ENCODE peak calls at places on chromosomes 13 and 19, in seven cellular contexts. One of them, this sample, is unnamed.
A peak's percentile ranks its signal among the peaks of the same experiment; 100 is the strongest.

GRCh38 chr13:28582892-28583240 is 76.1 kb upstream of the POMP start:
- DNase-seq in IMR-90: no peak
- DNase-seq in ovary: no peak
- DNase-seq in Peyer's patch: no peak
- DNase-seq in heart left ventricle: no peak
- DNase-seq in cardiac muscle cell: no peak
- DNase-seq in esophagus muscularis mucosa: no peak
- DNase-seq in this sample: no peak

GRCh38 chr13:112532837-112533745 is 54.9 kb downstream of the TUBGCP3 start:
- DNase-seq in IMR-90: no peak
- DNase-seq in ovary: no peak
- DNase-seq in Peyer's patch: no peak
- DNase-seq in heart left ventricle: no peak
- DNase-seq in cardiac muscle cell: no peak
- DNase-seq in esophagus muscularis mucosa: no peak
- DNase-seq in this sample: peak; percentile 81

GRCh38 chr13:40456397-40456958 is 210.0 kb downstream of the FOXO1 start:
- DNase-seq in IMR-90: no peak
- DNase-seq in ovary: no peak
- DNase-seq in Peyer's patch: no peak
- DNase-seq in heart left ventricle: no peak
- DNase-seq in cardiac muscle cell: no peak
- DNase-seq in esophagus muscularis mucosa: no peak
- DNase-seq in this sample: no peak

GRCh38 chr19:55253264-55253663 is 5.6 kb downstream of the PPP6R1 start:
- DNase-seq in IMR-90: no peak
- DNase-seq in ovary: no peak
- DNase-seq in Peyer's patch: no peak
- DNase-seq in heart left ventricle: no peak
- DNase-seq in cardiac muscle cell: no peak
- DNase-seq in esophagus muscularis mucosa: no peak
- DNase-seq in this sample: no peak

GRCh38 chr19:7888145-7888825 is at the start of gene LRRC8E:
- DNase-seq in IMR-90: peak; percentile 55
- DNase-seq in ovary: peak; percentile 33
- DNase-seq in Peyer's patch: no peak
- DNase-seq in heart left ventricle: peak; percentile 56
- DNase-seq in cardiac muscle cell: peak; percentile 76
- DNase-seq in esophagus muscularis mucosa: no peak
- DNase-seq in this sample: peak; percentile 78

GRCh38 chr13:35793823-35794222 is 317.3 kb upstream of the MAB21L1 start:
- DNase-seq in IMR-90: no peak
- DNase-seq in ovary: no peak
- DNase-seq in Peyer's patch: no peak
- DNase-seq in heart left ventricle: no peak
- DNase-seq in cardiac muscle cell: no peak
- DNase-seq in esophagus muscularis mucosa: no peak
- DNase-seq in this sample: no peak

GRCh38 chr13:113493315-113493951 is 2.9 kb upstream of the DCUN1D2 start:
- DNase-seq in IMR-90: peak; percentile 99
- DNase-seq in ovary: no peak
- DNase-seq in Peyer's patch: no peak
- DNase-seq in heart left ventricle: no peak
- DNase-seq in cardiac muscle cell: no peak
- DNase-seq in esophagus muscularis mucosa: no peak
- DNase-seq in this sample: no peak

GRCh38 chr19:41863209-41863931 is 3.3 kb downstream of the RPS19 start:
- DNase-seq in IMR-90: no peak
- DNase-seq in ovary: no peak
- DNase-seq in Peyer's patch: no peak
- DNase-seq in heart left ventricle: no peak
- DNase-seq in cardiac muscle cell: no peak
- DNase-seq in esophagus muscularis mucosa: no peak
- DNase-seq in this sample: no peak

GRCh38 chr13:95541911-95542484 is 10.5 kb upstream of the CLDN10 start:
- DNase-seq in IMR-90: no peak
- DNase-seq in ovary: no peak
- DNase-seq in Peyer's patch: no peak
- DNase-seq in heart left ventricle: no peak
- DNase-seq in cardiac muscle cell: no peak
- DNase-seq in esophagus muscularis mucosa: no peak
- DNase-seq in this sample: no peak

GRCh38 chr13:66216723-66217122 is 1013.4 kb downstream of the PCDH9 start:
- DNase-seq in IMR-90: no peak
- DNase-seq in ovary: no peak
- DNase-seq in Peyer's patch: no peak
- DNase-seq in heart left ventricle: no peak
- DNase-seq in cardiac muscle cell: no peak
- DNase-seq in esophagus muscularis mucosa: no peak
- DNase-seq in this sample: no peak

GRCh38 chr13:21812192-21812626 is 141.3 kb downstream of the FGF9 start:
- DNase-seq in IMR-90: no peak
- DNase-seq in ovary: no peak
- DNase-seq in Peyer's patch: no peak
- DNase-seq in heart left ventricle: no peak
- DNase-seq in cardiac muscle cell: peak; percentile 6
- DNase-seq in esophagus muscularis mucosa: no peak
- DNase-seq in this sample: no peak

GRCh38 chr19:10836478-10837325 is 690 bp upstream of the TMED1 start:
- DNase-seq in IMR-90: no peak
- DNase-seq in ovary: peak; percentile 88
- DNase-seq in Peyer's patch: peak; percentile 71
- DNase-seq in heart left ventricle: peak; percentile 93
- DNase-seq in cardiac muscle cell: peak; percentile 83
- DNase-seq in esophagus muscularis mucosa: peak; percentile 95
- DNase-seq in this sample: peak; percentile 78

GRCh38 chr13:76723551-76724232 is 162.5 kb downstream of the KCTD12 start:
- DNase-seq in IMR-90: peak; percentile 89
- DNase-seq in ovary: no peak
- DNase-seq in Peyer's patch: no peak
- DNase-seq in heart left ventricle: peak; percentile 40
- DNase-seq in cardiac muscle cell: no peak
- DNase-seq in esophagus muscularis mucosa: no peak
- DNase-seq in this sample: no peak

GRCh38 chr13:112756511-112756966 is 66.7 kb downstream of the ATP11A start:
- DNase-seq in IMR-90: no peak
- DNase-seq in ovary: no peak
- DNase-seq in Peyer's patch: no peak
- DNase-seq in heart left ventricle: no peak
- DNase-seq in cardiac muscle cell: no peak
- DNase-seq in esophagus muscularis mucosa: no peak
- DNase-seq in this sample: no peak

GRCh38 chr13:75792526-75793187 is 156.5 kb downstream of the LMO7 start:
- DNase-seq in IMR-90: peak; percentile 56
- DNase-seq in ovary: no peak
- DNase-seq in Peyer's patch: no peak
- DNase-seq in heart left ventricle: no peak
- DNase-seq in cardiac muscle cell: peak; percentile 41
- DNase-seq in esophagus muscularis mucosa: no peak
- DNase-seq in this sample: no peak

GRCh38 chr13:82627183-82627582 is 1255.1 kb downstream of the SLITRK1 start:
- DNase-seq in IMR-90: peak; percentile 91
- DNase-seq in ovary: no peak
- DNase-seq in Peyer's patch: no peak
- DNase-seq in heart left ventricle: no peak
- DNase-seq in cardiac muscle cell: no peak
- DNase-seq in esophagus muscularis mucosa: no peak
- DNase-seq in this sample: no peak

GRCh38 chr13:73000027-73000674 is 58.7 kb upstream of the KLF5 start:
- DNase-seq in IMR-90: peak; percentile 19
- DNase-seq in ovary: no peak
- DNase-seq in Peyer's patch: no peak
- DNase-seq in heart left ventricle: no peak
- DNase-seq in cardiac muscle cell: peak; percentile 1
- DNase-seq in esophagus muscularis mucosa: no peak
- DNase-seq in this sample: no peak

GRCh38 chr19:16797876-16798275 is 31.3 kb upstream of the SIN3B start:
- DNase-seq in IMR-90: no peak
- DNase-seq in ovary: no peak
- DNase-seq in Peyer's patch: no peak
- DNase-seq in heart left ventricle: no peak
- DNase-seq in cardiac muscle cell: no peak
- DNase-seq in esophagus muscularis mucosa: no peak
- DNase-seq in this sample: no peak

GRCh38 chr19:16794456-16794855 is 34.7 kb upstream of the SIN3B start:
- DNase-seq in IMR-90: no peak
- DNase-seq in ovary: no peak
- DNase-seq in Peyer's patch: no peak
- DNase-seq in heart left ventricle: no peak
- DNase-seq in cardiac muscle cell: no peak
- DNase-seq in esophagus muscularis mucosa: no peak
- DNase-seq in this sample: no peak

GRCh38 chr19:16791942-16792341 is 37.3 kb upstream of the SIN3B start:
- DNase-seq in IMR-90: no peak
- DNase-seq in ovary: no peak
- DNase-seq in Peyer's patch: no peak
- DNase-seq in heart left ventricle: no peak
- DNase-seq in cardiac muscle cell: no peak
- DNase-seq in esophagus muscularis mucosa: no peak
- DNase-seq in this sample: no peak

GRCh38 chr19:16795042-16795441 is 34.2 kb upstream of the SIN3B start:
- DNase-seq in IMR-90: no peak
- DNase-seq in ovary: no peak
- DNase-seq in Peyer's patch: no peak
- DNase-seq in heart left ventricle: no peak
- DNase-seq in cardiac muscle cell: no peak
- DNase-seq in esophagus muscularis mucosa: no peak
- DNase-seq in this sample: no peak

DNA sequence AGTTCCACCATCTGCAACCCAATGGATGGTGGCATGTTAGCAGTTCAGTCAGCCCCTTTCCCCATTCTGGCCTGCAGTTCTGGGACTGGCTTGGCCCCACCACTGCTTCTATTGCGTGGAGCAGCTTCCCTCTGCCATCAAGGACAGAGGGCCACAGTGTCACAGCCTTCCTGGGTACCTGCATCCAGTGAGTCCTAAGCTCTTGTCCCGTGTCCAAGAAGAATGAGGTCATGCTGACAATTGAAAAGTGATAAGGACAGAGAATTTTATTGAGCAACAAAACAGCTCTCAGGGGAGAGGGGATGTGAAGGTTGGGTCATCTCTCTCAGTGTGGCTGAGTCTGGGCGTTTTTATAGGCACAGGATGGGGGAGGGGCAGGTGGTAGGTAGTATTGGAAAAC is 33.5 kb upstream of the SIN3B start:
- DNase-seq in IMR-90: no peak
- DNase-seq in ovary: no peak
- DNase-seq in Peyer's patch: no peak
- DNase-seq in heart left ventricle: no peak
- DNase-seq in cardiac muscle cell: no peak
- DNase-seq in esophagus muscularis mucosa: no peak
- DNase-seq in this sample: no peak
- H3K9me3 ChIP-seq in IMR-90: peaks cover 6% of the 10 kb centered on the region
- H3K9me3 ChIP-seq in ovary: no peaks in the 10 kb centered on the region
- H3K9me3 ChIP-seq in Peyer's patch: peaks cover 6% of the 10 kb centered on the region
- H3K9me3 ChIP-seq in heart left ventricle: peaks cover 6% of the 10 kb centered on the region
- H3K9me3 ChIP-seq in cardiac muscle cell: no peaks in the 10 kb centered on the region
- H3K9me3 ChIP-seq in esophagus muscularis mucosa: no peaks in the 10 kb centered on the region
- H3K9me3 ChIP-seq in this sample: no peaks in the 10 kb centered on the region

GRCh38 chr13:100266026-100266425 is 177.1 kb downstream of the PCCA start:
- DNase-seq in IMR-90: no peak
- DNase-seq in ovary: no peak
- DNase-seq in Peyer's patch: no peak
- DNase-seq in heart left ventricle: no peak
- DNase-seq in cardiac muscle cell: no peak
- DNase-seq in esophagus muscularis mucosa: no peak
- DNase-seq in this sample: no peak
- H3K4me1 ChIP-seq in IMR-90: peaks cover 1% of the 10 kb centered on the region
- H3K4me1 ChIP-seq in ovary: no peaks in the 10 kb centered on the region
- H3K4me1 ChIP-seq in Peyer's patch: no peaks in the 10 kb centered on the region
- H3K4me1 ChIP-seq in heart left ventricle: peaks cover 5% of the 10 kb centered on the region
- H3K4me1 ChIP-seq in cardiac muscle cell: no peaks in the 10 kb centered on the region
- H3K4me1 ChIP-seq in esophagus muscularis mucosa: no peaks in the 10 kb centered on the region
- H3K4me1 ChIP-seq in this sample: peaks cover 4% of the 10 kb centered on the region

GRCh38 chr19:49363265-49364082 is at the start of gene DKKL1:
- DNase-seq in IMR-90: peak; percentile 99
- DNase-seq in ovary: peak; percentile 100
- DNase-seq in Peyer's patch: peak; percentile 97
- DNase-seq in heart left ventricle: peak; percentile 100
- DNase-seq in cardiac muscle cell: peak; percentile 100
- DNase-seq in esophagus muscularis mucosa: peak; percentile 100
- DNase-seq in this sample: peak; percentile 99
- TF ChIP-seq CTCF in IMR-90: peak; percentile 31
- TF ChIP-seq CTCF in ovary: no peak
- TF ChIP-seq CTCF in Peyer's patch: peak; percentile 14
- TF ChIP-seq CTCF in heart left ventricle: peak; percentile 40
- TF ChIP-seq CTCF in cardiac muscle cell: peak; percentile 6
- TF ChIP-seq CTCF in esophagus muscularis mucosa: peak; percentile 33
- TF ChIP-seq CTCF in this sample: no peak

DNA sequence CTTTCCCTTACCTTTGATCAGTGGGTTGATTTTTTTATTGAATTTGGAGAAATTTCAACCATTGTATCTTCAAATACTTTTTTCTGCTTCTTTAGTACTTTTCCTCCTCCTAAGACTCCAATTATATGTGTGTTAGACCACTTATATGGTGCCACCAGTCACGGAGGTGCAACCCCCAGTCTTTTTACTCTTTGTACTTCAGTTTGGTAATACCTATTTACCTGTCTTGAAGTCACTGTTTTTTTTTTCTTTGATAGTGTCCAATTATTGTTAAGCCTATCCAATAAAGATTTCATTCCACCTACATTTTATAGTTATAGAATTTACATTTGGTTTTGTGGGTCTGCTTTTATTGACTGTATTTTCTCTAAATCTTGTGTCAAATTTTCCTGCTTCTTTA is 14.9 kb downstream of the ZNF283 start:
- DNase-seq in IMR-90: no peak
- DNase-seq in ovary: no peak
- DNase-seq in Peyer's patch: no peak
- DNase-seq in heart left ventricle: no peak
- DNase-seq in cardiac muscle cell: no peak
- DNase-seq in esophagus muscularis mucosa: no peak
- DNase-seq in this sample: no peak
- H3K9me3 ChIP-seq in IMR-90: peaks cover 57% of the 10 kb centered on the region
- H3K9me3 ChIP-seq in ovary: peaks cover 6% of the 10 kb centered on the region
- H3K9me3 ChIP-seq in Peyer's patch: peaks cover 10% of the 10 kb centered on the region
- H3K9me3 ChIP-seq in heart left ventricle: peaks cover 98% of the 10 kb centered on the region
- H3K9me3 ChIP-seq in cardiac muscle cell: peaks cover 7% of the 10 kb centered on the region
- H3K9me3 ChIP-seq in esophagus muscularis mucosa: peaks cover 8% of the 10 kb centered on the region
- H3K9me3 ChIP-seq in this sample: no peaks in the 10 kb centered on the region